ENCODE peak calls at places on chromosomes 12 and 14, in four cellular contexts. D is fibroblast of mammary gland; Q is CD8-positive, alpha-beta memory T cell; B is MV-4-11. T is an unnamed sample.

GRCh38 chr12:63894132-63894531 is 49.6 kb downstream of the SRGAP1 start:
- DNase-seq in D (no peak), Q (no peak), B (peak; percentile 87), T (no peak)

GRCh38 chr12:17296882-17297281 is 690.9 kb upstream of the LMO3 start:
- DNase-seq in D (no peak), Q (no peak), B (peak; percentile 99), T (peak; percentile 96)

GRCh38 chr12:124663771-124664366 is 96.5 kb upstream of the NCOR2 start:
- DNase-seq in D (no peak), Q (no peak), B (no peak), T (no peak)

GRCh38 chr12:94969424-94969823 is 34.1 kb downstream of the NDUFA12 start:
- DNase-seq in D (no peak), Q (no peak), B (peak; percentile 72), T (peak; percentile 8)

GRCh38 chr12:91920740-91921139 is 224.9 kb downstream of the BTG1 start:
- DNase-seq in D (no peak), Q (no peak), B (no peak), T (no peak)

GRCh38 chr12:107840186-107840585 is 65.7 kb downstream of the ASCL4 start:
- DNase-seq in D (no peak), Q (no peak), B (no peak), T (no peak)

GRCh38 chr14:91227183-91227628 is 17.3 kb downstream of the GPR68 start:
- DNase-seq in D (no peak), Q (no peak), B (peak; percentile 89), T (no peak)

GRCh38 chr12:129063600-129063999 is 210.3 kb downstream of the GLT1D1 start:
- DNase-seq in D (no peak), Q (no peak), B (no peak), T (no peak)

GRCh38 chr12:84791444-84791843 is 121.2 kb downstream of the SLC6A15 start:
- DNase-seq in D (no peak), Q (no peak), B (no peak), T (no peak)

GRCh38 chr14:83287300-83287699 is 1753.6 kb upstream of the SEL1L start:
- DNase-seq in D (no peak), Q (no peak), B (no peak), T (no peak)

GRCh38 chr14:94042433-94043091 is 16.4 kb downstream of the OTUB2 start:
- DNase-seq in D (no peak), Q (no peak), B (no peak), T (no peak)

GRCh38 chr14:54650331-54651017 is 83.5 kb downstream of the SAMD4A start:
- DNase-seq in D (peak; percentile 83), Q (no peak), B (no peak), T (peak; percentile 2)